ENCODE peak calls at places on chromosomes 11 and 22, in six cellular contexts. One of them, this sample, is unnamed.

GRCh38 chr11:129331871-129332274 is 43.8 kb upstream of the BARX2 start:
- DNase-seq in HCT116: peak; percentile 79
- DNase-seq in H1: peak; percentile 64
- DNase-seq in GM12878: peak; percentile 11
- DNase-seq in K562: peak; percentile 54
- DNase-seq in NT2/D1: peak; percentile 77
- DNase-seq in this sample: peak; percentile 73

GRCh38 chr11:96278039-96278897 is 64.7 kb downstream of the MAML2 start:
- DNase-seq in HCT116: no peak
- DNase-seq in H1: no peak
- DNase-seq in GM12878: no peak
- DNase-seq in K562: no peak
- DNase-seq in NT2/D1: no peak
- DNase-seq in this sample: no peak

GRCh38 chr11:9619004-9619403 is 44.9 kb upstream of the SWAP70 start:
- DNase-seq in HCT116: no peak
- DNase-seq in H1: no peak
- DNase-seq in GM12878: no peak
- DNase-seq in K562: no peak
- DNase-seq in NT2/D1: no peak
- DNase-seq in this sample: no peak

GRCh38 chr22:18032455-18033101 is 8.2 kb upstream of the MICAL3 start:
- DNase-seq in HCT116: peak; percentile 60
- DNase-seq in H1: no peak
- DNase-seq in GM12878: no peak
- DNase-seq in K562: no peak
- DNase-seq in NT2/D1: no peak
- DNase-seq in this sample: no peak

GRCh38 chr11:76783901-76784813 is 1.0 kb downstream of the TSKU start:
- DNase-seq in HCT116: peak; percentile 55
- DNase-seq in H1: peak; percentile 79
- DNase-seq in GM12878: no peak
- DNase-seq in K562: peak; percentile 87
- DNase-seq in NT2/D1: peak; percentile 81
- DNase-seq in this sample: peak; percentile 79

GRCh38 chr22:39871008-39871798 is 22.4 kb downstream of the ENTHD1 start:
- DNase-seq in HCT116: no peak
- DNase-seq in H1: no peak
- DNase-seq in GM12878: no peak
- DNase-seq in K562: no peak
- DNase-seq in NT2/D1: no peak
- DNase-seq in this sample: no peak

GRCh38 chr11:113475160-113475761 is at the start of gene DRD2:
- DNase-seq in HCT116: no peak
- DNase-seq in H1: no peak
- DNase-seq in GM12878: no peak
- DNase-seq in K562: peak; percentile 11
- DNase-seq in NT2/D1: no peak
- DNase-seq in this sample: no peak

GRCh38 chr22:32665676-32666075 is 135.8 kb upstream of the TIMP3 start:
- DNase-seq in HCT116: no peak
- DNase-seq in H1: no peak
- DNase-seq in GM12878: no peak
- DNase-seq in K562: no peak
- DNase-seq in NT2/D1: no peak
- DNase-seq in this sample: no peak

GRCh38 chr11:36455658-36456111 is 54.4 kb downstream of the TRAF6 start:
- DNase-seq in HCT116: no peak
- DNase-seq in H1: no peak
- DNase-seq in GM12878: no peak
- DNase-seq in K562: peak; percentile 11
- DNase-seq in NT2/D1: peak; percentile 25
- DNase-seq in this sample: no peak

DNA sequence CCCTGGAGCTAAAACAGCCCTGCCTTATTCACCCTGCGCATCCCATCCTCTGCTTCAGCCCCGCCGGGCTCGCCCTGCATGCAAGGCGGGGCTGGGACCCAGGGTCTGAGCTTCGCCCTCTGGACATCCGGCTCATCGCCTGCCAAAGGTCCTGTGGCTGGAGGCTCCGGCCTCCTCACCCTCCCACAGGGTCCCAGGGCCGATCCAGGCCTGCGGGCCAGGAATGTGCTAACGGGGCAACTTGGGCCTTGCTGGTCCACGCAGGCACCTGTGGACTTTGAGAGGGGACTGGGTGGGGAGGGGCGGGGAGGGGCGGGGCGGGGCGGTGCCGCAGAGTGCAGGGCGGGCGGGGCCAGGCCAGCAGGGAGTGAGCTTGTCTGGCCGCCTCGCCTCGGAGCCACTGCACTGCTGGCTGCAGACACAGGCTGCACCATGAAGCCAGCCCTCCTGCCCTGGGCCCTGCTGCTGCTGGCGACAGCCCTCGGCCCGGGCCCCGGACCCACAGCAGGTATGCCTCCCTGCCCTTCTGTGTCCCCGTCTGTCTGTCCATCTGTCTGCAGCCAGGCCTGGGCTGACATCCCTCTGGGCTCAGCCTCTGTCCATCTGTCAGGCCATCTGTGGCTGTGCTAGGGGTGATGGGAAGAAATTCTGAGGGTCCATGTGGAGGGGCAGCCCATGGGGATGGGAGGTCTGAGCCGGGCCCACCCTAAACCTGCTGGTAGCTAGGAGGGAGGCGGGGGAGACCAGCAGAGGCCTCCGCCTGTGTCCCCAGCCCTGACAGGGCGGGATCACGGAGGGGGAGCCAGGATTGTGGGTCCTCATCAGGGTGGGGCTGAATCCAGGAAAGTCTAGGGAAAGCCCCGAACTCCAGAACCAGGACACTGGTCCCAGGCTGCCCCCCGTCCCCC is at the start of gene SUSD2:
- DNase-seq in HCT116: no peak
- DNase-seq in H1: no peak
- DNase-seq in GM12878: no peak
- DNase-seq in K562: peak; percentile 34
- DNase-seq in NT2/D1: no peak
- DNase-seq in this sample: peak; percentile 76
- TF ChIP-seq ZNF274 in HCT116: no peak
- TF ChIP-seq ZNF274 in H1: no peak
- TF ChIP-seq ZNF274 in GM12878: no peak
- TF ChIP-seq ZNF274 in K562: no peak
- TF ChIP-seq ZNF274 in NT2/D1: no peak
- TF ChIP-seq ZNF274 in this sample: no peak

GRCh38 chr11:11209967-11210366 is 143.1 kb downstream of the CSNK2A3 start:
- DNase-seq in HCT116: no peak
- DNase-seq in H1: no peak
- DNase-seq in GM12878: no peak
- DNase-seq in K562: no peak
- DNase-seq in NT2/D1: no peak
- DNase-seq in this sample: no peak

GRCh38 chr11:11211186-11211585 is 141.9 kb downstream of the CSNK2A3 start:
- DNase-seq in HCT116: no peak
- DNase-seq in H1: no peak
- DNase-seq in GM12878: no peak
- DNase-seq in K562: no peak
- DNase-seq in NT2/D1: no peak
- DNase-seq in this sample: no peak

GRCh38 chr11:11213117-11213516 is 139.9 kb downstream of the CSNK2A3 start:
- DNase-seq in HCT116: no peak
- DNase-seq in H1: no peak
- DNase-seq in GM12878: no peak
- DNase-seq in K562: no peak
- DNase-seq in NT2/D1: no peak
- DNase-seq in this sample: no peak

GRCh38 chr11:11208994-11209393 is 144.1 kb downstream of the CSNK2A3 start:
- DNase-seq in HCT116: no peak
- DNase-seq in H1: no peak
- DNase-seq in GM12878: no peak
- DNase-seq in K562: no peak
- DNase-seq in NT2/D1: no peak
- DNase-seq in this sample: no peak

GRCh38 chr11:11211888-11212287 is 141.2 kb downstream of the CSNK2A3 start:
- DNase-seq in HCT116: no peak
- DNase-seq in H1: no peak
- DNase-seq in GM12878: no peak
- DNase-seq in K562: no peak
- DNase-seq in NT2/D1: no peak
- DNase-seq in this sample: no peak
- TF ChIP-seq ZNF274 in HCT116: no peak
- TF ChIP-seq ZNF274 in H1: no peak
- TF ChIP-seq ZNF274 in GM12878: no peak
- TF ChIP-seq ZNF274 in K562: no peak
- TF ChIP-seq ZNF274 in NT2/D1: no peak
- TF ChIP-seq ZNF274 in this sample: no peak

GRCh38 chr11:94735907-94736306 is 32.2 kb upstream of the AMOTL1 start:
- DNase-seq in HCT116: no peak
- DNase-seq in H1: no peak
- DNase-seq in GM12878: no peak
- DNase-seq in K562: no peak
- DNase-seq in NT2/D1: no peak
- DNase-seq in this sample: no peak

GRCh38 chr11:94730153-94730552 is 38.0 kb upstream of the AMOTL1 start:
- DNase-seq in HCT116: no peak
- DNase-seq in H1: no peak
- DNase-seq in GM12878: no peak
- DNase-seq in K562: no peak
- DNase-seq in NT2/D1: no peak
- DNase-seq in this sample: no peak

GRCh38 chr11:94731921-94732601 is 36.1 kb upstream of the AMOTL1 start:
- DNase-seq in HCT116: no peak
- DNase-seq in H1: no peak
- DNase-seq in GM12878: no peak
- DNase-seq in K562: peak; percentile 88
- DNase-seq in NT2/D1: no peak
- DNase-seq in this sample: no peak

GRCh38 chr11:94734563-94735275 is 33.4 kb upstream of the AMOTL1 start:
- DNase-seq in HCT116: peak; percentile 54
- DNase-seq in H1: peak; percentile 60
- DNase-seq in GM12878: no peak
- DNase-seq in K562: peak; percentile 45
- DNase-seq in NT2/D1: peak; percentile 67
- DNase-seq in this sample: no peak

GRCh38 chr11:94732617-94733292 is 35.4 kb upstream of the AMOTL1 start:
- DNase-seq in HCT116: no peak
- DNase-seq in H1: no peak
- DNase-seq in GM12878: no peak
- DNase-seq in K562: peak; percentile 28
- DNase-seq in NT2/D1: no peak
- DNase-seq in this sample: no peak
- TF ChIP-seq ZNF274 in HCT116: no peak
- TF ChIP-seq ZNF274 in H1: no peak
- TF ChIP-seq ZNF274 in GM12878: no peak
- TF ChIP-seq ZNF274 in K562: no peak
- TF ChIP-seq ZNF274 in NT2/D1: no peak
- TF ChIP-seq ZNF274 in this sample: no peak

DNA sequence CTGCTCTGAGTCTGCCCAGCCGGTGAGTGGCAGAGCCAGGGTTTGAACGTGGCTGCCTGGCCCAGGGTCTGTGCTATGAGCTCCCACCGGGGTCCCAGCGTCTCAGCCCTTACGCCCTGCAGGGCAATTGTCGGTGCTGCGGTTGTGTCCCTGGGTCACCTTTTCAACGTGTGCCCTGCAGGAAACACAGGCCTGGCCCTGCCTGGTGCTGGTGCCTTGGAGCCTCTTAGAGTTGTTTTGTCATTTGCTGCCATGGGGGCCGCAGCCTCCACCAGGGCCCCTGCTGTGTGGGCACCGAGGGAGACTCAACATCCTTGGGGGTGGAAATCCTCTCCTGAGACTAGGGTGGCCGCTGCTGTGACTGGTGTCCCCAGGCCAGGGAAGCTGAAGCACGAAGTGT is 50.6 kb upstream of the SLC22A12 start:
- DNase-seq in HCT116: no peak
- DNase-seq in H1: no peak
- DNase-seq in GM12878: no peak
- DNase-seq in K562: no peak
- DNase-seq in NT2/D1: no peak
- DNase-seq in this sample: no peak
- TF ChIP-seq ZNF274 in HCT116: no peak
- TF ChIP-seq ZNF274 in H1: no peak
- TF ChIP-seq ZNF274 in GM12878: no peak
- TF ChIP-seq ZNF274 in K562: no peak
- TF ChIP-seq ZNF274 in NT2/D1: no peak
- TF ChIP-seq ZNF274 in this sample: no peak

DNA sequence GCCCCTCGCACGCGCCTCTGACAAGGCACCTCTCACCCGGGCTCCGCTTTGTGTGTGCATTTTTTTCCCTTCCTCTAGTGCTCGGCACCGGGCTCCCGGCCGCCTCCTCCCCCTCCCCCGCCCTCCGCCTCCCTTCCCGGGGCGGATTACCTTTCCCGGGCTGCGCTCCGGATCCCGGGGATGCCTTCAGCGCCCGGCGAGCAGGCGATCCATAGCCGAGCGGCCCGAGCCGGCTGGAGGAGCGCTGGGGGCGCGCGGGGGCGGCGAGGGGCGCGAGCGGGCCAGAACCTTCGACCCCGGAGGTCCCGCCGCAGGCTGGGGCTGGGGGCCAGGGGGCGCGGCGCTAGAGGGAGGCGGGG is 282 bp downstream of the MPPED2 start:
- DNase-seq in HCT116: no peak
- DNase-seq in H1: no peak
- DNase-seq in GM12878: no peak
- DNase-seq in K562: no peak
- DNase-seq in NT2/D1: no peak
- DNase-seq in this sample: no peak
- TF ChIP-seq ZNF274 in HCT116: no peak
- TF ChIP-seq ZNF274 in H1: no peak
- TF ChIP-seq ZNF274 in GM12878: no peak
- TF ChIP-seq ZNF274 in K562: no peak
- TF ChIP-seq ZNF274 in NT2/D1: no peak
- TF ChIP-seq ZNF274 in this sample: no peak

GRCh38 chr11:29255401-29255800 is 761.4 kb downstream of the KCNA4 start:
- DNase-seq in HCT116: no peak
- DNase-seq in H1: no peak
- DNase-seq in GM12878: no peak
- DNase-seq in K562: no peak
- DNase-seq in NT2/D1: no peak
- DNase-seq in this sample: no peak
- TF ChIP-seq ZNF274 in HCT116: no peak
- TF ChIP-seq ZNF274 in H1: no peak
- TF ChIP-seq ZNF274 in GM12878: no peak
- TF ChIP-seq ZNF274 in K562: no peak
- TF ChIP-seq ZNF274 in NT2/D1: no peak
- TF ChIP-seq ZNF274 in this sample: no peak

This sample was measured in HepG2.